ENCODE peak calls at places on chromosomes 13 and 19, in four cellular contexts. F is pancreas, X is adrenal gland, Z is esophagus squamous epithelium. P is an unnamed sample. For H3K4me1, the result is how much of the 10 kb centered on the place peaks cover.

GRCh38 chr13:46627462-46627861 is 74.5 kb downstream of the LRCH1 start:
- DNase-seq in Z (no peak), X (no peak), F (no peak), P (no peak)

GRCh38 chr19:38424272-38424671 is 1.7 kb downstream of the RASGRP4 start:
- DNase-seq in F (no peak), X (no peak), Z (no peak), P (no peak)

GRCh38 chr19:41879670-41880328 is 2.7 kb downstream of the CD79A start:
- DNase-seq in Z (no peak), X (no peak), F (no peak), P (no peak)

GRCh38 chr13:43303040-43303729 is 279.8 kb downstream of the DNAJC15 start:
- DNase-seq in F (peak), Z (no peak), X (peak), P (peak)

GRCh38 chr19:49155830-49156346 is 692 bp upstream of the HRC start:
- DNase-seq in X (no peak), F (no peak), Z (no peak), P (no peak)

GRCh38 chr19:15197275-15198005 is 3.4 kb downstream of the NOTCH3 start:
- DNase-seq in F (no peak), X (no peak), Z (no peak), P (no peak)

GRCh38 chr13:112346173-112346898 is 29.8 kb upstream of the SPACA7 start:
- DNase-seq in F (no peak), X (peak), Z (no peak), P (no peak)

GRCh38 chr13:27201661-27202060 is 30.1 kb upstream of the USP12 start:
- DNase-seq in Z (no peak), X (no peak), F (no peak), P (no peak)

GRCh38 chr19:53545271-53546065 is 7.5 kb downstream of the ZNF331 start:
- DNase-seq in X (no peak), Z (no peak), F (no peak), P (no peak)

GRCh38 chr13:113947321-113948033 is 26.4 kb downstream of the C13orf46 start:
- DNase-seq in Z (no peak), X (peak), F (no peak), P (peak)

GRCh38 chr19:23784274-23784673 is 25.6 kb upstream of the ZNF681 start:
- DNase-seq in X (no peak), Z (no peak), F (no peak), P (no peak)

GRCh38 chr19:39737929-39738328 is at the start of gene CLC:
- DNase-seq in X (no peak), Z (no peak), F (no peak), P (no peak)

GRCh38 chr19:15378529-15379082 is 981 bp downstream of the AKAP8 start:
- DNase-seq in X (peak), F (peak), Z (no peak), P (peak)

GRCh38 chr19:2188708-2189385 is 25.1 kb downstream of the DOT1L start:
- DNase-seq in F (no peak), Z (no peak), X (no peak), P (no peak)

GRCh38 chr13:21436582-21436981 is 22.5 kb downstream of the ZDHHC20 start:
- DNase-seq in Z (no peak), F (no peak), X (no peak), P (no peak)

GRCh38 chr19:5956728-5957127 is 21.2 kb downstream of the RANBP3 start:
- DNase-seq in X (no peak), Z (no peak), F (no peak), P (no peak)
- H3K4me1 ChIP-seq in X (half or more), Z (half or more), F (half or more), P (half or more)

DNA sequence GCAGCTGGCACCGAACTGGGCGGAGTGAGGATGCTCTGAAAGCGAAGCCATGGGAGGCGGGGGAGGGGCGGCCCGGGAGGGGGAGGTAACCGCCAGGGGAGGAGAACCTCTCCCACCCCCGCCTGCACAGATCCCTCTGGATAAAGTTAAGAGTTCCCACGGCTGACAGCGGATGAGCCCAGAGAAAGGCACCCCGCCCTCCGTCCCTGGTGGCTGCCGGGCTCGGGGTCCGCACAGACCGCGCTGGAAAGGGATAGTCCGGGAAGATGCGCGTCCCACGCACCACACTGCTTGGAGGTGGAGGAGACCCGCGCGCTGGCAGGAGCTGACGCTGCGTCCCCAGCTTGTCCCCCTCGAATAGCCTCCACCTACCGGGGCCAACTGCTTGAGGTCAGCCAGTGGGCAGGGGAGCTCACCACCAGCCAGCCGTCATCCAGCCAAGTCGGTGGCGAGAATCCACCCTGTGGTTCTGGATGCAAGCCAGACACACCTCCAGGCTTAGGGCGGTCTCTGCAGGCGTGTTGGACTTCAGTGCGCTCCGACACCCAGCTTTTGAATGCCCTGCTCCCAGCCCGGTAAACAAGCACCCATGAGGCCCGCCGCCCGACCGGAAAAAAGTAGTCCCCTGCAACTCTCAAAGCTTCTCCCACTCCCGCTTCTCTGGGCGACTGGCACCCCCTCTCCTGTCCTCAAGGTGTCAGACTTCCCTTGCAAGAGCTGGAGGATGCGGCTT is at the start of gene TRPC4:
- DNase-seq in F (peak), X (no peak), Z (no peak), P (peak)
- H3K4me3 ChIP-seq in F (peak), X (peak), Z (peak), P (no peak)

GRCh38 chr13:88978607-88979006 is 1307.4 kb downstream of the SLITRK5 start:
- DNase-seq in X (no peak), F (no peak), Z (no peak), P (no peak)

DNA sequence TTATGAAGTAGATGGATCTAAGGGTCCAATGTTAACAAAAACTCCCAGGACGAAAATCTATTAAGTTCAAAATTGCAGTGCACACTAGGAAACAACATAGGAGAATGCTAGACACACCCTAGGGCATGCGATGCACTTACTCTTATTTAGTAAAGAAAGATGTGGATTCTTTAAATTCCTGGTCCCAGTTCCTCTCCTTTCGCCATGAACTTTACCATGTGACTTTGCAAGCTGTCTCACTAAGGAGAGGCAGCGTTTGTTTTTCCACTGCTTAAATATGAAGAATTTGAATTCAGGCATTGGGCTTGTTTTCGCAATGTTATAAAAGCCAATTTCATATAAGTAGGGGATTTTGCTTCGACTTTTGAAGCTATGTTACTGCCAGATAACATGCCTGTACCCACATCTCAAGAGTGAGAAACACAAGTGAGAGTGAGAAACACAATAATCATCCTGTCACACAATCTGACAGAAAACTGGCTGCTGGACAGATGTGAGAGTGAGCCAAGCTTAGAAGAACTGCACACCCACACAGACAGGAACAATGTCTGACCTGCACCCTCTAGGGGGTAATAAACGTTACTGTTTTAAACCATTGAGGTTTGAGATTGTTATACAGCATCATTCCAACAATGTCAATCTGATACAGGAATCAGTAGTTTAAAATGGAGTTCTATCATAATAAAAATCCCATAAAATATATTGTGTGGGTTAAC is 1308.5 kb downstream of the SLITRK5 start:
- DNase-seq in X (no peak), F (no peak), Z (no peak), P (no peak)
- TF ChIP-seq CTCF in X (no peak), F (no peak), Z (no peak), P (no peak)

DNA sequence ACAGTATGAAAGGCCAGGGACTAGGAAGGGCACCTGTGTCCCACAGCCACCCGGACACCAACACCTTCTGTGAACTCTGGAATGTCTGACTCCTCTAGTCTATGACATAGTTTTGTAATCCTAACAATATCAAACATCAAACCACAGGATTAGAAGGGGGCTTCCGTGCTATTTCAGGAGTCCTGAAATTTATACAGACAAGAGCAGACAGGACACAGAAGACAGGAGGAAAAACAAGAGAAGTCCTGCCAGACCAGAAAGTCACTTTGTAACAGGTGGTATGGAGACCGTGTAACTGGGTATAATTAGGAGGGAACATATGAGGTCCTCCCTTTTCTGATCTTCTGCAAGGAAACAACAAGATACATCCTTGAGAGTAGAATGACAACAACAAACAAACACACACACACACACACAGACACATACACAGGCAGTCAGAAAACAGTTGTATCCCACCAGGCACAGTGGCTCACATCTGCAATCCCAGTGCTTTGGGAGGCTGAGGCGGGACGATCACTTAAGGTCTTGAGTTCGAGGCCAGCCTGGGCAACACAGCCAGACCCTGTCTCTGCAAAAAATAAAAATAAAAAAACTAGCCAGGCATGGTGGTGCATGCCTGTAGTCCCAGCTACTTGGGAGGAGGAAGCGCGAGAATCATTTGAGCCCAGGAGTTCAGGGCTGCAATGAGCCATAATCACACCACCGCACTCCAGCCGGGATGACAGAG is 13.1 kb downstream of the INSR start:
- DNase-seq in F (no peak), X (no peak), Z (no peak), P (no peak)
- H3K4me1 ChIP-seq in F (under half), X (under half), Z (under half), P (under half)

GRCh38 chr19:45876411-45877197 is 9.3 kb downstream of the IRF2BP1 start:
- DNase-seq in F (peak), X (no peak), Z (no peak), P (no peak)
- H3K4me3 ChIP-seq in F (peak), X (no peak), Z (peak), P (no peak)

GRCh38 chr19:37077929-37078716 is at the start of gene ZNF420:
- DNase-seq in X (peak), F (peak), Z (peak), P (peak)
- TF ChIP-seq CTCF in X (no peak), F (no peak), Z (peak), P (no peak)

GRCh38 chr19:12668346-12668745 is 1.7 kb downstream of the WDR83 start:
- DNase-seq in Z (no peak), F (no peak), X (no peak), P (no peak)

GRCh38 chr19:12669272-12670158 is 2.9 kb downstream of the WDR83 start:
- DNase-seq in X (peak), F (peak), Z (no peak), P (peak)

GRCh38 chr19:12668937-12669271 is 2.3 kb downstream of the WDR83 start:
- DNase-seq in Z (no peak), F (no peak), X (peak), P (peak)

GRCh38 chr19:12666305-12667048 is at the start of the genes MAN2B1 and WDR83:
- DNase-seq in F (peak), Z (no peak), X (peak), P (peak)

DNA sequence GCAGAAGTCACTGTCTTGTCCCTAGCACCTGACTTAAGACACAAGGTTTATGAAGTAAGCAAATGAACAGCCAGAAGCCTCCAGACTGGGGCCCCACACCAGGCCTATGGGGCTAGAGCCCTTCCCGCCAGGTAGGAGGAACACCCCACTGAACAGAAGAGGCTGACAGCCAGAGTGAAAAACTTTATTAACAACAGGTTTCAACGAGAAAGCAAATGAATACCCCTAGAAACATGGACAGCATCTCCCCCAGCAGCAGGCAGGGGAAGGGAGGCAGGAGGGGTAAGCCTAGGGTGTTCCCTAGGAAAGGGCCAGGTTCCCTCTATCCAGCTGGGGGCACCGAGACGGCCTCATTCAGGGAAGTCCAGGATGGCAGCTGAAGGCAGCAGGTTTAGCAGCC is 1.3 kb downstream of the WDR83 start:
- DNase-seq in F (no peak), X (no peak), Z (no peak), P (no peak)
- H3K4me1 ChIP-seq in F (under half), X (under half), Z (under half), P (under half)

GRCh38 chr19:13118424-13119193 is 545 bp downstream of the NACC1 start:
- DNase-seq in F (peak), Z (no peak), X (peak), P (peak)

GRCh38 chr19:13122275-13122878 is 4.3 kb downstream of the NACC1 start:
- DNase-seq in X (no peak), F (no peak), Z (no peak), P (no peak)

GRCh38 chr19:13121551-13122274 is 3.6 kb downstream of the NACC1 start:
- DNase-seq in Z (no peak), F (no peak), X (no peak), P (no peak)

GRCh38 chr19:13119654-13120053 is 1.6 kb downstream of the NACC1 start:
- DNase-seq in Z (no peak), F (no peak), X (no peak), P (no peak)

GRCh38 chr19:13120817-13121216 is 2.8 kb downstream of the NACC1 start:
- DNase-seq in X (no peak), Z (no peak), F (no peak), P (no peak)
- H3K4me3 ChIP-seq in X (no peak), Z (no peak), F (no peak), P (no peak)

DNA sequence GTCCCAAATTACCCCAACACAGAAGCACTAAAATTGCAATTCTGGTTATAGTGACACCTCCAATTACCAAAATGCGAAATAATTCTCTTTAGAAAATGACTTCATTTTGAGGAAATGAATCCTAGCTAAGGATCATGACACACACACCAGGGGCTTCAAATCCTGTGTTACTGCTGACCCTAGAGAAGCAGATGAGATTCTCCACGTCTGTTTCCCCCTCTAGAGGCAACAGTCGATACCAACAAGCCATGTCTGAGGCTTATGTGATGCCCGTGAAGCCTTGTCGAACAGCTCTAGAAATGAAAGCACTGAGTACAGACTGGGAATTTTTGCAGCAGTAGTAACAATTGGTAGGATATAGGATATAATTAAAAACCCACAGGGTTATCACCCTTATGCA is 153.6 kb upstream of the TMTC4 start:
- DNase-seq in F (no peak), Z (no peak), X (no peak), P (no peak)
- TF ChIP-seq CTCF in F (no peak), Z (no peak), X (no peak), P (no peak)

GRCh38 chr13:29810145-29810742 is 40.2 kb downstream of the UBL3 start:
- DNase-seq in X (no peak), F (no peak), Z (no peak), P (no peak)
- H3K4me1 ChIP-seq in X (under half), F (half or more), Z (under half), P (under half)

P was measured in mucosa of descending colon.